ENCODE peak calls at places on chromosome 16, in four cellular contexts. One of them, this sample, is unnamed.

GRCh38 chr16:51155901-51156810 is 5.1 kb upstream of the SALL1 start:
- DNase-seq in K562: no peak
- DNase-seq in GM12878: no peak
- DNase-seq in HCT116: no peak
- DNase-seq in this sample: peak

GRCh38 chr16:12341423-12341822 is 364.9 kb downstream of the SNX29 start:
- DNase-seq in HCT116: peak
- DNase-seq in K562: no peak
- DNase-seq in GM12878: no peak
- DNase-seq in this sample: no peak

GRCh38 chr16:50821586-50821985 is 79.7 kb downstream of the CYLD start:
- DNase-seq in GM12878: no peak
- DNase-seq in K562: no peak
- DNase-seq in HCT116: peak
- DNase-seq in this sample: no peak

GRCh38 chr16:22887445-22887844 is 73.5 kb downstream of the HS3ST2 start:
- DNase-seq in GM12878: no peak
- DNase-seq in HCT116: no peak
- DNase-seq in K562: no peak
- DNase-seq in this sample: no peak

GRCh38 chr16:14405611-14406537 is 224.2 kb downstream of the PARN start:
- DNase-seq in HCT116: no peak
- DNase-seq in GM12878: peak
- DNase-seq in K562: peak
- DNase-seq in this sample: peak

GRCh38 chr16:51508813-51509212 is 357.7 kb upstream of the SALL1 start:
- DNase-seq in K562: no peak
- DNase-seq in HCT116: no peak
- DNase-seq in GM12878: no peak
- DNase-seq in this sample: no peak

GRCh38 chr16:78628526-78628925 is 529.1 kb downstream of the WWOX start:
- DNase-seq in GM12878: no peak
- DNase-seq in HCT116: no peak
- DNase-seq in K562: no peak
- DNase-seq in this sample: no peak

GRCh38 chr16:7579454-7579853 is 246.8 kb downstream of the RBFOX1 start:
- DNase-seq in GM12878: no peak
- DNase-seq in K562: no peak
- DNase-seq in HCT116: no peak
- DNase-seq in this sample: no peak

GRCh38 chr16:70553645-70554044 is 30.0 kb downstream of the SF3B3 start:
- DNase-seq in HCT116: no peak
- DNase-seq in GM12878: no peak
- DNase-seq in K562: no peak
- DNase-seq in this sample: no peak

GRCh38 chr16:69535123-69536050 is 30.4 kb upstream of the NFAT5 start:
- DNase-seq in HCT116: no peak
- DNase-seq in GM12878: no peak
- DNase-seq in K562: no peak
- DNase-seq in this sample: no peak

GRCh38 chr16:13342675-13343074 is 441.3 kb downstream of the SHISA9 start:
- DNase-seq in GM12878: no peak
- DNase-seq in HCT116: no peak
- DNase-seq in K562: no peak
- DNase-seq in this sample: no peak

GRCh38 chr16:15466886-15467781 is 32.7 kb downstream of the BMERB1 start:
- DNase-seq in GM12878: no peak
- DNase-seq in K562: no peak
- DNase-seq in HCT116: no peak
- DNase-seq in this sample: no peak

GRCh38 chr16:11249233-11250061 is 6.6 kb downstream of the SOCS1 start:
- DNase-seq in HCT116: no peak
- DNase-seq in GM12878: no peak
- DNase-seq in K562: no peak
- DNase-seq in this sample: no peak

GRCh38 chr16:66660422-66661209 is 35.9 kb downstream of the CMTM4 start:
- DNase-seq in GM12878: no peak
- DNase-seq in K562: peak
- DNase-seq in HCT116: no peak
- DNase-seq in this sample: no peak

GRCh38 chr16:13611596-13611995 is 308.4 kb upstream of the ERCC4 start:
- DNase-seq in K562: no peak
- DNase-seq in HCT116: no peak
- DNase-seq in GM12878: no peak
- DNase-seq in this sample: no peak

GRCh38 chr16:49409121-49409520 is 35.5 kb downstream of the C16orf78 start:
- DNase-seq in HCT116: no peak
- DNase-seq in GM12878: no peak
- DNase-seq in K562: no peak
- DNase-seq in this sample: no peak

GRCh38 chr16:55292491-55292890 is 31.5 kb upstream of the IRX6 start:
- DNase-seq in GM12878: no peak
- DNase-seq in K562: no peak
- DNase-seq in HCT116: no peak
- DNase-seq in this sample: no peak

GRCh38 chr16:23857256-23857891 is 21.6 kb downstream of the PRKCB start:
- DNase-seq in GM12878: no peak
- DNase-seq in K562: no peak
- DNase-seq in HCT116: no peak
- DNase-seq in this sample: no peak

GRCh38 chr16:73020409-73020884 is 27.5 kb downstream of the ZFHX3 start:
- DNase-seq in K562: peak
- DNase-seq in GM12878: no peak
- DNase-seq in HCT116: peak
- DNase-seq in this sample: no peak

GRCh38 chr16:56113223-56113622 is 78.1 kb upstream of the GNAO1 start:
- DNase-seq in HCT116: no peak
- DNase-seq in K562: no peak
- DNase-seq in GM12878: no peak
- DNase-seq in this sample: no peak

GRCh38 chr16:2121853-2122252 is 13.8 kb downstream of the PKD1 start:
- DNase-seq in HCT116: no peak
- DNase-seq in GM12878: no peak
- DNase-seq in K562: no peak
- DNase-seq in this sample: no peak

GRCh38 chr16:73214825-73215481 is 167.0 kb upstream of the ZFHX3 start:
- DNase-seq in K562: no peak
- DNase-seq in GM12878: no peak
- DNase-seq in HCT116: no peak
- DNase-seq in this sample: no peak

GRCh38 chr16:84331998-84332780 is 36.1 kb upstream of the ATP2C2 start:
- DNase-seq in GM12878: no peak
- DNase-seq in K562: no peak
- DNase-seq in HCT116: no peak
- DNase-seq in this sample: no peak

GRCh38 chr16:17548825-17549224 is 78.1 kb upstream of the XYLT1 start:
- DNase-seq in GM12878: no peak
- DNase-seq in HCT116: no peak
- DNase-seq in K562: no peak
- DNase-seq in this sample: no peak

GRCh38 chr16:70453891-70454220 is 539 bp upstream of the FCSK start:
- DNase-seq in HCT116: no peak
- DNase-seq in GM12878: no peak
- DNase-seq in K562: no peak
- DNase-seq in this sample: no peak

GRCh38 chr16:72971370-72971769 is 76.6 kb downstream of the ZFHX3 start:
- DNase-seq in K562: no peak
- DNase-seq in HCT116: no peak
- DNase-seq in GM12878: no peak
- DNase-seq in this sample: no peak

GRCh38 chr16:6081320-6081976 is 983.9 kb upstream of the EEF2KMT start:
- DNase-seq in GM12878: no peak
- DNase-seq in K562: peak
- DNase-seq in HCT116: no peak
- DNase-seq in this sample: peak

GRCh38 chr16:56482667-56483236 is 31.4 kb downstream of the OGFOD1 start:
- DNase-seq in K562: no peak
- DNase-seq in GM12878: no peak
- DNase-seq in HCT116: no peak
- DNase-seq in this sample: no peak

GRCh38 chr16:75621170-75621477 is 2.0 kb downstream of the ADAT1 start:
- DNase-seq in HCT116: no peak
- DNase-seq in K562: peak
- DNase-seq in GM12878: no peak
- DNase-seq in this sample: no peak

GRCh38 chr16:12062343-12063003 is 85.9 kb downstream of the SNX29 start:
- DNase-seq in K562: no peak
- DNase-seq in HCT116: peak
- DNase-seq in GM12878: no peak
- DNase-seq in this sample: no peak

GRCh38 chr16:30602595-30603277 is 7.5 kb downstream of the ZNF689 start:
- DNase-seq in HCT116: no peak
- DNase-seq in GM12878: no peak
- DNase-seq in K562: no peak
- DNase-seq in this sample: no peak
- TF ChIP-seq EGR1 in HCT116: no peak
- TF ChIP-seq EGR1 in GM12878: no peak
- TF ChIP-seq EGR1 in K562: no peak
- TF ChIP-seq EGR1 in this sample: no peak

DNA sequence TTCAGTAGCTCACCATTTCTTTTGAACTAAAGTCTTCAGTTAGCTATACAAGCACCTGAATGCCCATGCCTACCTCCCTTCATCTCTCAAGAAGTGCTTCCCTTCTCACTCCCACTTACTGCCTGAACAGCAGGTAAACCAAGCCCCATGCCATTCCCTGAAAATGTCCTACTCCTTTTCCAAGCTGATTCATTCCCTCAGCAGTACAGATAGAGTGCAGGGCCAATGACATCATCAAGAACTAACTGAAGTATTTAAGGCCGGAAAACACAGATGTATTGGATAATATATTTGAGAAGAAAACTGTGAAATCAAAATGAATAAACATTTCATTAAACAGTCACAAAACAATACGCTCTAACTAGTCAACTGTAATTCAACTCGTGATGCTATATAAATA is 478.8 kb upstream of the CDH11 start:
- DNase-seq in HCT116: no peak
- DNase-seq in K562: no peak
- DNase-seq in GM12878: no peak
- DNase-seq in this sample: no peak
- TF ChIP-seq EGR1 in HCT116: no peak
- TF ChIP-seq EGR1 in K562: no peak
- TF ChIP-seq EGR1 in GM12878: no peak
- TF ChIP-seq EGR1 in this sample: no peak

DNA sequence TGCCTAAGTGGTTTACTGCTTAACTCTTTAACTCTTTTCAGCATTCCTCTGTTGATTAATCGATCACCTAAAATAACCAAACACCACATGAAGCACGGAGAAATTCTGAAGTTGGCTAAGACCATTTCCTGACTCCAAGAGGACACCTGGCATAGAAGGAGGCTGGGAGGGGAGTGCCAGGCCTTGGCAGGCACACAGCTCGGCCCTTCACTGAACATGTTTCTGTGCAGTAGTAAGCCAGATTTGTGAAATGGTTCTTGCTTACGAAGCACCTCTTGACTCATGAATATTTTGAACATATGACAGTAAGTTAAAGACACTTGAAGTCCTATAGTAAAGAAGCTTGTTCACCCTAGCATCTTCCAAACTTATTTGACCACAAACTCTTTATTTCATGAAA is 82.3 kb downstream of the FOXL1 start:
- DNase-seq in GM12878: no peak
- DNase-seq in HCT116: no peak
- DNase-seq in K562: no peak
- DNase-seq in this sample: no peak
- TF ChIP-seq EGR1 in GM12878: no peak
- TF ChIP-seq EGR1 in HCT116: no peak
- TF ChIP-seq EGR1 in K562: no peak
- TF ChIP-seq EGR1 in this sample: no peak

GRCh38 chr16:86477642-86478041 is 32.7 kb upstream of the FOXF1 start:
- DNase-seq in HCT116: no peak
- DNase-seq in K562: no peak
- DNase-seq in GM12878: no peak
- DNase-seq in this sample: no peak
- TF ChIP-seq EGR1 in HCT116: no peak
- TF ChIP-seq EGR1 in K562: no peak
- TF ChIP-seq EGR1 in GM12878: no peak
- TF ChIP-seq EGR1 in this sample: no peak

DNA sequence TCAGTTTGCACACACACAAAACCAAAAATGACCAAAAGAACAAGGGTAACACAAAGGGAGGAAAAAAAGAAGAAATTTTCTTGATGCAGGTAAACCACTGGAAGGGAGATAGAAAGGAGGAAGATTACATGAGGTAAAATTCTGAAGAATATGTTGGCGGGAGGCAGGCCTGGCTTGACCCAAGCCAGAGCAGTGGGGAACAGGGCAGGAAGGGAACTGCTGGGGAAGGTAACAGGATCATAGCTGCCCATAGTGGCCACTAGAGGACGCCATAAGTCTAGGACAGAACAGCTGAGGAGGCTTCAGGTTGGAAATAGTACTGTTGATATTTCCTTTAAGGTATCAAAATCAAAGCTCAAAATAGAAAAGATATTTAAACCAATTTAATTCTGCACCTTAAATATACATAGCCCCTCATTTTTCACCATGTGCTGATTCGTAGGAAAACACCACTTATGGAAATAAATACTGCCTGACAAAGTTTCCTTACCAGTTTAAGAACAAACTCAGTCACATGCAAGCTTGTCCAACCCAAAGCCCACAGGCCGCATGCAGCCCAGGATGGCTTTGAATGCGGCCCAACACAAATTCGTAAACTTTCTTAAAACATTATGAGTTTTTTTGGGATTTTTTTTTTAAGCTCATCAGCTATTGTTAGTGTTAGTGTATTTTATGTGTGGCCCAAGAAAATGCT is 15.5 kb downstream of the VPS35 start:
- DNase-seq in HCT116: peak
- DNase-seq in K562: peak
- DNase-seq in GM12878: peak
- DNase-seq in this sample: no peak
- TF ChIP-seq EGR1 in HCT116: no peak
- TF ChIP-seq EGR1 in K562: no peak
- TF ChIP-seq EGR1 in GM12878: no peak
- TF ChIP-seq EGR1 in this sample: no peak

GRCh38 chr16:89319883-89320716 is 102.6 kb downstream of the ZNF778 start:
- DNase-seq in K562: peak
- DNase-seq in GM12878: peak
- DNase-seq in HCT116: no peak
- DNase-seq in this sample: no peak
- TF ChIP-seq EGR1 in K562: peak
- TF ChIP-seq EGR1 in GM12878: no peak
- TF ChIP-seq EGR1 in HCT116: no peak
- TF ChIP-seq EGR1 in this sample: no peak

This sample was measured in H1.